ENCODE peak calls at places on chromosomes 6 and 20, in seven cellular contexts. K is HFF-Myc; V is hepatocyte; T is thyroid gland; U is IMR-90; Q is stimulated activated CD4-positive, alpha-beta T cell treated with anti-CD3 and anti-CD28 coated beads, TNF-alpha, amount 100 ng/mL, for 24 hours; G is uterus. M is an unnamed sample.

GRCh38 chr6:40587240-40588069 is at the start of gene LRFN2:
- DNase-seq in Q (peak), V (peak), G (peak), U (peak), T (peak), K (peak), M (peak)

GRCh38 chr6:19356692-19357091 is 480.5 kb upstream of the ID4 start:
- DNase-seq in V (no peak), T (no peak), K (no peak), G (no peak), Q (no peak), U (no peak), M (no peak)

GRCh38 chr6:165834613-165835259 is 171.7 kb upstream of the PDE10A start:
- DNase-seq in U (peak), G (peak), T (peak), Q (no peak), K (no peak), V (peak), M (no peak)

GRCh38 chr20:58576590-58576944 is 61.4 kb upstream of the APCDD1L start:
- DNase-seq in T (no peak), Q (no peak), G (no peak), U (no peak), K (no peak), V (no peak), M (no peak)

GRCh38 chr20:11193241-11193640 is 519.4 kb upstream of the JAG1 start:
- DNase-seq in K (no peak), Q (no peak), T (no peak), U (peak), G (no peak), V (no peak), M (peak)

GRCh38 chr6:28269492-28269891 is 2.5 kb downstream of the ZSCAN26 start:
- DNase-seq in Q (no peak), K (no peak), T (no peak), G (no peak), U (peak), V (peak), M (peak)

GRCh38 chr6:83417880-83418663 is 12.8 kb downstream of the ME1 start:
- DNase-seq in G (no peak), V (peak), T (no peak), U (peak), K (peak), Q (no peak), M (peak)

GRCh38 chr6:154824076-154824475 is 90.9 kb downstream of the SCAF8 start:
- DNase-seq in U (no peak), T (peak), V (no peak), K (no peak), Q (no peak), G (no peak), M (no peak)

GRCh38 chr6:84847349-84848160 is 83.2 kb upstream of the TBX18 start:
- DNase-seq in K (no peak), Q (no peak), V (peak), T (no peak), U (no peak), G (no peak), M (peak)

GRCh38 chr6:139996253-139996834 is 621.9 kb upstream of the CITED2 start:
- DNase-seq in Q (no peak), K (no peak), U (no peak), G (no peak), V (peak), T (no peak), M (peak)

GRCh38 chr20:48463096-48463710 is 364.6 kb downstream of the PREX1 start:
- DNase-seq in T (no peak), V (no peak), Q (no peak), K (no peak), G (no peak), U (no peak), M (peak)

GRCh38 chr20:17674722-17675518 is 7.1 kb downstream of the RRBP1 start:
- DNase-seq in K (no peak), U (peak), G (no peak), Q (no peak), T (peak), V (no peak), M (no peak)

GRCh38 chr20:62945771-62946339 is 6.7 kb upstream of the SLC17A9 start:
- DNase-seq in K (no peak), T (no peak), G (no peak), V (no peak), Q (no peak), U (no peak), M (no peak)

GRCh38 chr20:4817230-4817671 is 95.5 kb downstream of the PRND start:
- DNase-seq in G (no peak), T (no peak), V (no peak), Q (no peak), K (no peak), U (no peak), M (no peak)

GRCh38 chr20:25053207-25054132 is 4.5 kb downstream of the ACSS1 start:
- DNase-seq in K (no peak), V (no peak), U (peak), G (peak), T (peak), Q (no peak), M (peak)

GRCh38 chr6:134267917-134268361 is 50.0 kb downstream of the SGK1 start:
- DNase-seq in G (no peak), U (no peak), K (no peak), V (peak), Q (no peak), T (peak), M (no peak)

GRCh38 chr6:44050872-44051421 is 76.3 kb downstream of the MRPL14 start:
- DNase-seq in U (no peak), Q (no peak), G (no peak), K (no peak), V (no peak), T (no peak), M (no peak)

GRCh38 chr6:56899311-56899710 is 55.6 kb upstream of the BEND6 start:
- DNase-seq in G (no peak), Q (no peak), T (no peak), U (peak), V (no peak), K (no peak), M (peak)

GRCh38 chr20:33871362-33871761 is 60.2 kb downstream of the CHMP4B start:
- DNase-seq in T (no peak), U (peak), V (no peak), Q (no peak), K (no peak), G (peak), M (no peak)

GRCh38 chr20:63825331-63826118 is 5.5 kb downstream of the ZBTB46 start:
- DNase-seq in T (peak), K (no peak), V (no peak), U (no peak), G (no peak), Q (no peak), M (no peak)

GRCh38 chr6:14211596-14211961 is 94.0 kb downstream of the CD83 start:
- DNase-seq in U (peak), K (no peak), V (peak), T (no peak), Q (no peak), G (peak), M (no peak)

GRCh38 chr6:24352434-24352833 is 5.4 kb downstream of the DCDC2 start:
- DNase-seq in T (no peak), U (no peak), V (no peak), K (no peak), Q (no peak), G (no peak), M (no peak)

GRCh38 chr6:84228198-84228543 is 728 bp upstream of the CEP162 start:
- DNase-seq in V (no peak), U (no peak), T (no peak), G (no peak), K (no peak), Q (no peak), M (no peak)

GRCh38 chr20:59359908-59360307 is 59.5 kb downstream of the EDN3 start:
- DNase-seq in K (no peak), G (no peak), V (no peak), Q (no peak), U (no peak), T (no peak), M (no peak)

GRCh38 chr6:107603029-107603428 is 113.1 kb downstream of the SOBP start:
- DNase-seq in K (no peak), U (no peak), T (no peak), G (no peak), Q (no peak), V (no peak), M (no peak)

GRCh38 chr6:32576261-32576660 is 13.4 kb downstream of the HLA-DRB1 start:
- DNase-seq in K (no peak), Q (no peak), V (no peak), G (no peak), T (no peak), U (no peak), M (no peak)

GRCh38 chr6:160106701-160107100 is 14.9 kb upstream of the SLC22A1 start:
- DNase-seq in U (no peak), Q (no peak), G (no peak), V (no peak), K (no peak), T (no peak), M (no peak)

GRCh38 chr20:63416631-63417030 is 55.5 kb upstream of the CHRNA4 start:
- DNase-seq in T (no peak), V (no peak), Q (no peak), G (no peak), U (no peak), K (no peak), M (no peak)

GRCh38 chr6:23403458-23403857 is 722.6 kb upstream of the NRSN1 start:
- DNase-seq in T (no peak), Q (no peak), U (no peak), G (no peak), V (no peak), K (no peak), M (no peak)

GRCh38 chr6:53179961-53180651 is 31.5 kb upstream of the GCM1 start:
- DNase-seq in V (peak), T (peak), U (peak), G (peak), Q (no peak), K (no peak), M (peak)

GRCh38 chr6:27295301-27296079 is 16.6 kb downstream of the POM121L2 start:
- DNase-seq in T (no peak), K (peak), G (no peak), Q (no peak), U (peak), V (peak), M (peak)

GRCh38 chr6:17986656-17987575 is 519 bp downstream of the KIF13A start:
- DNase-seq in T (peak), K (no peak), U (peak), Q (no peak), V (peak), G (peak), M (peak)

GRCh38 chr6:84410377-84410776 is 182.9 kb upstream of the CEP162 start:
- DNase-seq in K (no peak), G (no peak), Q (no peak), V (no peak), U (no peak), T (no peak), M (no peak)

GRCh38 chr6:17115251-17116089 is 13.6 kb downstream of the STMND1 start:
- DNase-seq in V (peak), U (peak), T (no peak), K (peak), G (peak), Q (no peak), M (peak)

GRCh38 chr6:131574133-131574532 is 1.1 kb downstream of the ARG1 start:
- DNase-seq in Q (no peak), V (no peak), U (no peak), K (no peak), T (no peak), G (no peak), M (no peak)

M was measured in LHCN-M2.